ENCODE peak calls at places on chromosomes 1 and 21, in six cellular contexts. D is iPS-NIHi11, Z is astrocyte, V is left cardiac atrium, S is A172, F is hypothalamus. R is an unnamed sample.

GRCh38 chr1:247905181-247905580 is 9.8 kb downstream of the OR2W3 start:
- DNase-seq in D (no peak), S (no peak), F (no peak), Z (no peak), V (no peak), R (no peak)

GRCh38 chr1:7690496-7691182 is 80.5 kb upstream of the VAMP3 start:
- DNase-seq in Z (no peak), S (no peak), F (no peak), V (no peak), D (no peak), R (no peak)

GRCh38 chr1:59852117-59852516 is 37.4 kb downstream of the HOOK1 start:
- DNase-seq in F (no peak), Z (no peak), D (no peak), S (no peak), V (no peak), R (no peak)

GRCh38 chr1:68401506-68401905 is 48.2 kb downstream of the RPE65 start:
- DNase-seq in V (no peak), D (no peak), F (no peak), Z (no peak), S (no peak), R (no peak)

GRCh38 chr1:172322219-172323061 is 98.0 kb upstream of the C1orf105 start:
- DNase-seq in Z (peak), V (peak), S (peak), D (peak), F (no peak), R (no peak)

GRCh38 chr21:7947422-7947821 is 2574.0 kb upstream of the TPTE start:
- DNase-seq in D (no peak), V (no peak), S (no peak), F (no peak), Z (no peak), R (no peak)

GRCh38 chr1:8026976-8027747 is 1.1 kb upstream of the ERRFI1 start:
- DNase-seq in D (no peak), F (no peak), S (no peak), V (peak), Z (no peak), R (peak)

GRCh38 chr1:3313579-3313955 is 140.9 kb upstream of the ARHGEF16 start:
- DNase-seq in Z (peak), V (peak), F (no peak), D (peak), S (peak), R (peak)

GRCh38 chr1:83060216-83060615 is 938.7 kb downstream of the TTLL7 start:
- DNase-seq in F (no peak), V (no peak), D (peak), Z (no peak), S (no peak), R (no peak)

GRCh38 chr1:110338200-110339039 is 757 bp upstream of the RBM15 start:
- DNase-seq in Z (peak), V (peak), S (peak), D (peak), F (peak), R (peak)

GRCh38 chr21:35350965-35351364 is 301.9 kb upstream of the RUNX1 start:
- DNase-seq in D (no peak), S (no peak), V (no peak), F (no peak), Z (peak), R (no peak)

GRCh38 chr1:43678940-43679339 is 28.4 kb upstream of the ST3GAL3 start:
- DNase-seq in Z (no peak), F (no peak), S (no peak), V (no peak), D (no peak), R (no peak)

GRCh38 chr1:63705058-63705457 is 68.8 kb upstream of the ROR1 start:
- DNase-seq in D (no peak), S (no peak), V (no peak), F (no peak), Z (no peak), R (no peak)